ENCODE peak calls at places on chromosomes 5 and 9, in seven cellular contexts. E is CD8-positive, alpha-beta T cell; Z is effector memory CD4-positive, alpha-beta T cell; A is amygdala; T is fibroblast of lung; Q is NCI-H2171; O is NAMALWA. D is an unnamed sample.

GRCh38 chr5:65020492-65020891 is 251.8 kb downstream of the CWC27 start:
- DNase-seq in E (no peak), Z (no peak), A (no peak), T (no peak), Q (no peak), O (no peak), D (no peak)

GRCh38 chr5:53067641-53068040 is 41.9 kb downstream of the MOCS2 start:
- DNase-seq in E (no peak), Z (no peak), A (no peak), T (no peak), Q (no peak), O (no peak), D (no peak)

GRCh38 chr9:134413890-134414731 is 87.9 kb downstream of the RXRA start:
- DNase-seq in E (no peak), Z (no peak), A (no peak), T (peak), Q (no peak), O (no peak), D (no peak)

GRCh38 chr9:98972641-98973545 is 29.2 kb downstream of the COL15A1 start:
- DNase-seq in E (no peak), Z (no peak), A (no peak), T (no peak), Q (no peak), O (no peak), D (no peak)

GRCh38 chr9:100589582-100589981 is 11.7 kb downstream of the CAVIN4 start:
- DNase-seq in E (no peak), Z (no peak), A (no peak), T (peak), Q (no peak), O (no peak), D (no peak)

GRCh38 chr5:134370306-134370870 is 981 bp upstream of the UBE2B start:
- DNase-seq in E (no peak), Z (no peak), A (no peak), T (no peak), Q (no peak), O (no peak), D (no peak)

GRCh38 chr5:173736374-173736773 is 119.9 kb upstream of the BOD1 start:
- DNase-seq in E (no peak), Z (no peak), A (no peak), T (no peak), Q (no peak), O (peak), D (no peak)

GRCh38 chr9:35164711-35165110 is 2.9 kb downstream of the UNC13B start:
- DNase-seq in E (no peak), Z (no peak), A (no peak), T (peak), Q (no peak), O (no peak), D (no peak)

GRCh38 chr9:137984005-137984404 is 106.4 kb downstream of the CACNA1B start:
- DNase-seq in E (no peak), Z (no peak), A (no peak), T (no peak), Q (no peak), O (no peak), D (no peak)

GRCh38 chr5:163338-163620 is 28.0 kb upstream of the LRRC14B start:
- DNase-seq in E (no peak), Z (no peak), A (no peak), T (no peak), Q (no peak), O (no peak), D (no peak)